ENCODE peak calls at places on chromosomes 1 and 21, in four cellular contexts. A, W, K and P are unnamed samples.
A peak's percentile ranks its signal among the peaks of the same experiment; 100 is the strongest.

GRCh38 chr1:90475623-90476022 is 241.5 kb downstream of the BARHL2 start:
- DNase-seq in A (no peak), W (no peak), K (no peak), P (no peak)

GRCh38 chr1:200129480-200129879 is 102.0 kb downstream of the NR5A2 start:
- DNase-seq in A (no peak), W (no peak), K (no peak), P (no peak)

GRCh38 chr1:46724991-46725735 is 6.2 kb upstream of the EFCAB14 start:
- DNase-seq in A (peak; percentile 82), W (peak; percentile 81), K (no peak), P (peak; percentile 81)

GRCh38 chr1:44377925-44378784 is 23.1 kb upstream of the ERI3 start:
- DNase-seq in A (peak; percentile 57), W (peak; percentile 57), K (peak; percentile 17), P (peak; percentile 54)

GRCh38 chr1:20449736-20450311 is 36.2 kb downstream of the CAMK2N1 start:
- DNase-seq in A (no peak), W (no peak), K (no peak), P (no peak)

GRCh38 chr1:203860396-203860951 is 925 bp upstream of the SNRPE start:
- DNase-seq in A (peak; percentile 72), W (peak; percentile 53), K (no peak), P (no peak)

GRCh38 chr1:113219828-113220227 is 146.8 kb downstream of the LRIG2 start:
- DNase-seq in A (no peak), W (no peak), K (no peak), P (no peak)

GRCh38 chr1:118254483-118254882 is 69.5 kb upstream of the SPAG17 start:
- DNase-seq in A (no peak), W (no peak), K (no peak), P (no peak)

GRCh38 chr1:62407398-62408009 is 29.3 kb upstream of the USP1 start:
- DNase-seq in A (peak; percentile 47), W (no peak), K (no peak), P (peak; percentile 58)

GRCh38 chr1:42046772-42047552 is 106.2 kb upstream of the GUCA2B start:
- DNase-seq in A (peak; percentile 82), W (no peak), K (no peak), P (no peak)

GRCh38 chr21:45982256-45982757 is 737 bp downstream of the COL6A1 start:
- DNase-seq in A (no peak), W (no peak), K (peak; percentile 17), P (no peak)

GRCh38 chr1:35320937-35321336 is 52.4 kb downstream of the ZMYM4 start:
- DNase-seq in A (no peak), W (no peak), K (no peak), P (no peak)

GRCh38 chr1:177256153-177256814 is 85.5 kb downstream of the BRINP2 start:
- DNase-seq in A (peak; percentile 68), W (peak; percentile 75), K (peak; percentile 20), P (peak; percentile 45)

GRCh38 chr1:205369621-205370230 is 13.0 kb upstream of the KLHDC8A start:
- DNase-seq in A (peak; percentile 40), W (peak; percentile 46), K (no peak), P (no peak)

GRCh38 chr1:228082975-228083870 is 715 bp downstream of the ARF1 start:
- DNase-seq in A (peak; percentile 70), W (peak; percentile 63), K (no peak), P (peak; percentile 72)
- TF ChIP-seq POLR2A in A (no peak), W (no peak), K (no peak), P (no peak)

GRCh38 chr1:115089443-115090340 is at the start of gene TSPAN2:
- DNase-seq in A (peak; percentile 53), W (peak; percentile 51), K (peak; percentile 32), P (peak; percentile 29)
- TF ChIP-seq POLR2A in A (no peak), W (peak; percentile 19), K (no peak), P (no peak)

GRCh38 chr1:25544243-25544764 is 898 bp downstream of the LDLRAP1 start:
- DNase-seq in A (peak; percentile 86), W (peak; percentile 40), K (no peak), P (no peak)
- TF ChIP-seq POLR2A in A (peak; percentile 61), W (no peak), K (no peak), P (no peak)

DNA sequence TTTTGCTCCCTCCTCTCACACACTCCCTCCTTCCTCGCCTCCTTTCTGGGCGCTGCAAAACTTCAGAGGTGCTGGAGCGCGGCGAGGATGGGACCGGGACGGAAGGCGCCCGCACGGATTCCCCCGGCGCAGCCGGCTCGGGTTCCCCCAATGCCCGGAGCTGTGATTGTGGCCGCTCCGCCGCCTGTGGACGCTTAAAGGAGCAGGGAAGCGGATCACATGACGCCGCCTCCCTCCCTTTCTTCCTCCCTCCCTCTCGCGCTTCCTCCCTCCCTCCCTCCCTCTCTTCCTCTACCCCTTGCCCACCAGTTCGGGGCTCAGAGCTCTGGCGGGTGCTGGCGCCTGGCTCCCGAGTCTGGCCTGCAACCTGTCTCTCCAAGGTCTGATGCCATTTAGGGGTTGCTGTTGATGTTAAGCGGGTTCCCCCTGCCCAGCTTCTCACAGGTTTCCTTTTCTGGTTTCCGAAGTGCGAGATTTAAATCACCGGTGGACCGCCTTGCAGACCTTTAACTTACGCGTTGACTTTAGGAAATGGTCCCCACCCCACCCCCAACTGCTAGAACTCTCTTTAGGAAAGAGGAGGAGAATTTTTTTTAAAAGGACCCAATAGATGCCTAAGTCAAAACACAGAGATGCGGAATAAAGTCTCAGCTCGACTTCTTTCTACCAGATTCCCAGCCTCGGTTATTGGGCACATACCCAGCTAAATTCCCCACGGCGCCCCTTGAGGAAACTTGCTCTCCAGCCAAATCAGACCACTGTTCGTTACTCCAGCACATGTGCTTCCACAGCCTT is at the start of gene WLS:
- DNase-seq in A (peak; percentile 83), W (peak; percentile 83), K (no peak), P (no peak)
- TF ChIP-seq POLR2A in A (peak; percentile 68), W (peak; percentile 41), K (no peak), P (no peak)

DNA sequence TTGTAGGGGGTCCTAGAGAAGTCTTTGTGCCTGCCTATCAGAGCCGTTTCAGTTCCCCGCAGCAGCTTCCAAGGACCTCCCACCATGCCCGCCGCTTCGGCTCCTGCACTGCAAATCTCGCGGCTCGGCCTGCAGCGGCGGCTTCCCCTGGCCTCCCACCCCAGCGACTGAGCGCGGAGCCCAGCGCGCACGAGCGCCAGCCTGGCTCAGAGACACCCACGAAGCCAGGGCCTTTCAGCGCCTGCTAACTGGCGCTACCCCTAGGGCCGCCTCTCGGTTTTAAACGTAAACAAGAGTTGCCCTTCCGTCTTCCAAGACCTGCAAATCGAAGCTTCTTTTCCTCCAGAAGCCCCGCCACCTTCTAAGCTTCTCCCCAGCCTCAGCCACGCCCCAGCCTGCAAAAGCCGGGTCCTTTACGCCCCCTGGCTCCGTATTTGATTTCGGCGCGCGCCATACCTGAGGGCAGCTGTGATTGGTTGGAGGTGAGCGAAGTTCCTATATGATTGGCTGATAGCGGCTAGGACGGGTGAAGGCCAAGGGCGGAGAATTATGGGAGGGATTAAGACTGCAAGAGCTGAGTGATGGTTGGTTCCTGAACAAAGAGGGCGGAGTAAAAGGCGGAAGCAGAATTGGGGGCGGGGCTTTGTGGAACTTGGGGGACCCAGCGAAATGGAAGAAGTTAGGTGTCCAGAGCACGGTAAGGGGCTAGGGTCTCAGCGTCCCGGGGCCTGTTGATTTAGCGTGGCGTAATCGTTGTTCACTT is at the start of gene TTF2:
- DNase-seq in A (peak; percentile 98), W (peak; percentile 93), K (peak; percentile 84), P (peak; percentile 99)
- TF ChIP-seq POLR2A in A (no peak), W (no peak), K (peak; percentile 93), P (peak; percentile 88)

GRCh38 chr1:247078315-247079140 is at the start of gene ZNF670:
- DNase-seq in A (peak; percentile 96), W (peak; percentile 96), K (peak; percentile 85), P (peak; percentile 95)
- TF ChIP-seq POLR2A in A (peak; percentile 53), W (no peak), K (peak; percentile 67), P (peak; percentile 90)

DNA sequence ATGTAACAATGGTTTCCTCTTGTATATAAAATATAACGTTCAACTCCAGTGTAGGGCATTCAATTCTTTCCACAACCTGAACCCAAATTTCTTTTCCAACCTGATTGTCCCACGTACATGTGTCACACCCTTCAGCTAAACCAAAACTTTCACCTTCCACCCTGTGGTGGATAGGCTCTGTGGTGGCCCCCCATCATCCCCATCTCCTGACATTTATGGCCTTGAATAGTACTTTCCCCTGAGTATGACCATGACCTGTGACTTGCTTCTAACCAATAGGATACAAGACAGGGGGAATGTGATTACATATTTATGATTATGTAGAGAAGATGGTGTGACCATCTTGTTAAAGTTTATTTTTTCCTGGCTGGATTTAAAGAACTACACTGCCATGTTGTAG is 377.0 kb downstream of the PTPRC start:
- DNase-seq in A (no peak), W (no peak), K (no peak), P (no peak)
- TF ChIP-seq POLR2A in A (no peak), W (no peak), K (no peak), P (no peak)

GRCh38 chr1:7380712-7381111 is 390.4 kb upstream of the VAMP3 start:
- DNase-seq in A (no peak), W (peak; percentile 16), K (no peak), P (no peak)
- TF ChIP-seq POLR2A in A (no peak), W (no peak), K (no peak), P (no peak)

GRCh38 chr1:111755321-111756123 is at the start of gene DDX20:
- DNase-seq in A (peak; percentile 93), W (peak; percentile 92), K (peak; percentile 90), P (peak; percentile 98)
- TF ChIP-seq POLR2A in A (peak; percentile 25), W (no peak), K (peak; percentile 92), P (peak; percentile 87)